ENCODE peak calls at places on chromosomes 4 and X, in seven cellular contexts. J is neural progenitor cell, T is brain microvascular endothelial cell, P is GM13976, E is upper lobe of left lung, S is GM12865, I is mucosa of descending colon. V is an unnamed sample.

GRCh38 chr4:107913283-107913899 is 18.0 kb upstream of the CYP2U1 start:
- DNase-seq in J (peak; percentile 78), T (peak; percentile 76), P (no peak), E (no peak), S (peak; percentile 69), I (peak; percentile 81), V (peak; percentile 89)

GRCh38 chrX:39808471-39808917 is 289.3 kb downstream of the BCOR start:
- DNase-seq in J (no peak), T (peak; percentile 77), P (no peak), E (no peak), S (no peak), I (no peak), V (peak; percentile 91)

GRCh38 chr4:102420563-102421221 is 75.4 kb upstream of the SLC39A8 start:
- DNase-seq in J (no peak), T (no peak), P (no peak), E (no peak), S (no peak), I (no peak), V (peak; percentile 6)

GRCh38 chrX:110173192-110174175 is 144.4 kb downstream of the AMMECR1 start:
- DNase-seq in J (no peak), T (no peak), P (no peak), E (no peak), S (no peak), I (no peak), V (peak; percentile 22)

GRCh38 chr4:171846232-171846631 is 33.0 kb downstream of the GALNTL6 start:
- DNase-seq in J (peak; percentile 83), T (peak; percentile 74), P (peak; percentile 22), E (no peak), S (peak; percentile 79), I (peak; percentile 82), V (peak; percentile 4)

GRCh38 chr4:41525129-41525528 is 12.8 kb upstream of the LIMCH1 start:
- DNase-seq in J (peak; percentile 75), T (peak; percentile 81), P (no peak), E (peak; percentile 6), S (no peak), I (no peak), V (peak; percentile 85)

GRCh38 chrX:148600581-148600980 is 100.2 kb downstream of the AFF2 start:
- DNase-seq in J (no peak), T (no peak), P (no peak), E (no peak), S (no peak), I (no peak), V (no peak)

GRCh38 chrX:151790421-151791160 is 56.0 kb downstream of the CNGA2 start:
- DNase-seq in J (no peak), T (no peak), P (no peak), E (no peak), S (no peak), I (no peak), V (no peak)

GRCh38 chr4:86220137-86220536 is 139.7 kb downstream of the MAPK10 start:
- DNase-seq in J (no peak), T (no peak), P (no peak), E (no peak), S (no peak), I (no peak), V (peak; percentile 73)

GRCh38 chrX:140664939-140665338 is 44.6 kb upstream of the LINC00632 start:
- DNase-seq in J (no peak), T (no peak), P (no peak), E (no peak), S (peak; percentile 8), I (no peak), V (peak; percentile 25)

GRCh38 chr4:34193451-34194154 is 2050.7 kb downstream of the ARAP2 start:
- DNase-seq in J (no peak), T (no peak), P (no peak), E (no peak), S (no peak), I (no peak), V (peak; percentile 54)

GRCh38 chrX:108299101-108299591 is 139.1 kb downstream of the COL4A6 start:
- DNase-seq in J (peak; percentile 2), T (peak; percentile 40), P (no peak), E (no peak), S (peak; percentile 13), I (no peak), V (peak; percentile 56)

GRCh38 chr4:2570551-2571222 is 34.2 kb downstream of the FAM193A start:
- DNase-seq in J (no peak), T (no peak), P (peak; percentile 81), E (no peak), S (no peak), I (no peak), V (no peak)

GRCh38 chr4:177573487-177573886 is 131.2 kb upstream of the AGA start:
- DNase-seq in J (no peak), T (peak; percentile 39), P (no peak), E (no peak), S (no peak), I (no peak), V (peak; percentile 74)

GRCh38 chr4:6987566-6987920 is 55.6 kb upstream of the TADA2B start:
- DNase-seq in J (peak; percentile 68), T (no peak), P (no peak), E (no peak), S (no peak), I (no peak), V (no peak)

GRCh38 chr4:108874806-108875205 is 112.0 kb upstream of the ETNPPL start:
- DNase-seq in J (no peak), T (no peak), P (no peak), E (no peak), S (no peak), I (no peak), V (no peak)

GRCh38 chrX:46298821-46299220 is 246.4 kb downstream of the ZNF674 start:
- DNase-seq in J (no peak), T (peak; percentile 20), P (no peak), E (no peak), S (no peak), I (no peak), V (no peak)

GRCh38 chr4:152223600-152223999 is 312.3 kb downstream of the FBXW7 start:
- DNase-seq in J (no peak), T (no peak), P (no peak), E (no peak), S (no peak), I (no peak), V (no peak)

GRCh38 chrX:103585421-103586313 is at the start of gene TCEAL4:
- DNase-seq in J (peak; percentile 60), T (peak; percentile 20), P (peak; percentile 53), E (peak; percentile 86), S (peak; percentile 49), I (peak; percentile 65), V (no peak)

GRCh38 chr4:87092389-87093141 is 127.9 kb downstream of the KLHL8 start:
- DNase-seq in J (no peak), T (peak; percentile 81), P (no peak), E (no peak), S (peak; percentile 35), I (peak; percentile 78), V (peak; percentile 93)

GRCh38 chrX:110081740-110082139 is 78.8 kb downstream of the TMEM164 start:
- DNase-seq in J (no peak), T (peak; percentile 23), P (no peak), E (no peak), S (no peak), I (no peak), V (peak; percentile 86)

GRCh38 chr4:114383721-114384120 is 214.9 kb upstream of the UGT8 start:
- DNase-seq in J (no peak), T (peak; percentile 91), P (no peak), E (no peak), S (no peak), I (no peak), V (peak; percentile 88)
- TF ChIP-seq CTCF in J (no peak), T (no peak), P (no peak), E (no peak), S (no peak), I (no peak), V (no peak)

GRCh38 chrX:50581405-50581804 is 110.8 kb upstream of the DGKK start:
- DNase-seq in J (no peak), T (no peak), P (no peak), E (no peak), S (no peak), I (no peak), V (no peak)
- TF ChIP-seq CTCF in J (no peak), T (no peak), P (no peak), E (no peak), S (no peak), I (no peak), V (no peak)

GRCh38 chr4:702618-703048 is 3.0 kb upstream of the PCGF3 start:
- DNase-seq in J (no peak), T (no peak), P (no peak), E (no peak), S (no peak), I (no peak), V (no peak)

GRCh38 chr4:699816-700580 is 5.6 kb upstream of the PCGF3 start:
- DNase-seq in J (no peak), T (no peak), P (no peak), E (peak; percentile 56), S (no peak), I (no peak), V (no peak)

GRCh38 chr4:704198-704891 is 1.3 kb upstream of the PCGF3 start:
- DNase-seq in J (no peak), T (no peak), P (no peak), E (peak; percentile 88), S (no peak), I (no peak), V (no peak)

GRCh38 chr4:703336-704197 is 2.1 kb upstream of the PCGF3 start:
- DNase-seq in J (no peak), T (no peak), P (no peak), E (no peak), S (no peak), I (no peak), V (no peak)

DNA sequence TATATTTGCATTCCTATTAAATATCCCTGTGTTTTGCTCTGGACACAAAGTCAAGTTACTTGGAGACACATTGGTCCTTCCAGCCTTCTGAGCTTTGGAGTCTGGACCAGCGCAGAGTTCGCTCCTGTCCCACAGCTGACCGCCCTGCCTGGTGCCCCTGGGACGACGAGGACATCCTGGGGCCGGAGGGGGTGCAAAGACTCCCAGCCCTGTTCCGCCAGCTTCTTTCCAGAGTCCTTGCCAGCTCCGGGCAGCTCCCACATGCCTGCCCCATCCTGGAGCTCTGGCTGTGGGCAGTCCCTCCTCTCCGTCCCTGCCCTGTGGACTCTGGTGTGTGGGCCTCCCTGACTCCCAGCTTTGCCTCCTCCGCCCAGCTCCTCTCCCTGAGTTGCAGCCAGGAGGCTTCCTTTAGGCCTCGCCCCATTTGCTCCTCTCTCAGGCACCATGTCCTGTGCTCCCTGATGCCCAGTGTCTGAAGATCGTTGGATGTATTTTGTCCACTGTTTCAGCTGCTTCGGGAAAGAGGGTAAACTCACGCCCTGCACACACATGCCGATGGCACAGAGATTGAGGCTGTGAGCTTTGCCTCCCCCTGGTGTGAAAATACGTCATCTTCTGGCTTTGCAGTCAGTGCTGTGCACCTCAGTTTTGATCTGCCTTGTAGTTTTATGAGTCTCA is 4.9 kb upstream of the PCGF3 start:
- DNase-seq in J (no peak), T (no peak), P (no peak), E (peak; percentile 45), S (no peak), I (no peak), V (no peak)
- TF ChIP-seq CTCF in J (peak; percentile 25), T (no peak), P (no peak), E (no peak), S (no peak), I (no peak), V (no peak)

GRCh38 chr4:104015680-104016079 is 295.9 kb upstream of the TACR3 start:
- DNase-seq in J (peak; percentile 47), T (no peak), P (no peak), E (no peak), S (peak; percentile 53), I (peak; percentile 7), V (peak; percentile 1)
- TF ChIP-seq CTCF in J (peak; percentile 73), T (peak; percentile 43), P (peak; percentile 28), E (no peak), S (peak; percentile 41), I (no peak), V (no peak)

V was measured in cardiac fibroblast.